ENCODE peak calls at places on chromosomes 12 and 14, in nine cellular contexts. C is cerebellar cortex; E is T-cell; X is IMR-90; M is GM23248; N is stimulated activated CD4-positive, alpha-beta T cell treated with anti-CD3 and anti-CD28 coated beads, Interleukin-4, amount 100 ng/mL, for 48 hours; P is NCI-H1694; B is A549; J is activated CD4-positive, alpha-beta T cell treated with anti-CD3 and anti-CD28 coated beads, Interleukin-2, amount 10 ng/mL, durations not matched to agents 7 days and 5 days. Y is an unnamed sample.

GRCh38 chr12:111635524-111635923 is 36.4 kb upstream of the ATXN2 start:
- DNase-seq in E (no peak), B (no peak), J (no peak), M (peak; percentile 43), X (peak; percentile 40), C (no peak), P (no peak), N (no peak), Y (no peak)

GRCh38 chr12:54416908-54417603 is 2.0 kb downstream of the ITGA5 start:
- DNase-seq in B (no peak), J (no peak), E (no peak), C (no peak), M (peak; percentile 40), X (no peak), N (no peak), P (no peak), Y (no peak)

GRCh38 chr12:115774148-115774905 is 503.2 kb downstream of the MED13L start:
- DNase-seq in E (no peak), P (no peak), M (no peak), X (no peak), J (no peak), N (no peak), B (peak; percentile 24), C (peak; percentile 14), Y (no peak)

GRCh38 chr12:107404981-107405380 is 280.6 kb upstream of the PWP1 start:
- DNase-seq in P (peak; percentile 14), C (peak; percentile 37), M (peak; percentile 65), E (no peak), J (peak; percentile 49), B (peak; percentile 82), N (no peak), X (peak; percentile 36), Y (no peak)

GRCh38 chr14:55451398-55451797 is 11.0 kb upstream of the TBPL2 start:
- DNase-seq in X (peak; percentile 25), M (peak; percentile 30), P (no peak), B (no peak), J (no peak), C (peak; percentile 32), N (no peak), E (no peak), Y (no peak)

GRCh38 chr12:104285740-104286537 is 17.6 kb upstream of the EID3 start:
- DNase-seq in J (no peak), N (no peak), X (peak; percentile 70), M (no peak), P (no peak), B (no peak), E (no peak), C (peak; percentile 32), Y (no peak)

GRCh38 chr12:21788089-21788983 is 13.8 kb upstream of the KCNJ8 start:
- DNase-seq in M (no peak), C (no peak), E (no peak), B (no peak), P (no peak), N (no peak), J (no peak), X (no peak), Y (no peak)

GRCh38 chr12:129036135-129036534 is 182.9 kb downstream of the GLT1D1 start:
- DNase-seq in P (no peak), M (no peak), J (no peak), E (no peak), N (no peak), B (no peak), X (no peak), C (no peak), Y (no peak)

GRCh38 chr14:99347561-99347960 is 75.6 kb upstream of the BCL11B start:
- DNase-seq in E (no peak), J (no peak), M (no peak), C (no peak), N (no peak), X (no peak), P (no peak), B (no peak), Y (no peak)

GRCh38 chr12:111686574-111687105 is 787 bp downstream of the ACAD10 start:
- DNase-seq in J (no peak), N (no peak), P (no peak), M (peak; percentile 64), X (peak; percentile 44), E (no peak), B (peak; percentile 11), C (no peak), Y (no peak)

GRCh38 chr12:108104657-108105056 is 24.4 kb upstream of the WSCD2 start:
- DNase-seq in J (no peak), X (no peak), M (no peak), N (no peak), E (no peak), P (no peak), B (no peak), C (no peak), Y (no peak)

GRCh38 chr14:99389171-99389826 is 91.4 kb downstream of the SETD3 start:
- DNase-seq in X (peak; percentile 10), C (peak; percentile 9), B (peak; percentile 60), P (peak; percentile 21), N (peak; percentile 46), E (peak; percentile 15), J (no peak), M (peak; percentile 57), Y (no peak)

GRCh38 chr12:12803186-12803585 is 10.0 kb upstream of the DDX47 start:
- DNase-seq in E (no peak), N (no peak), M (peak; percentile 95), J (peak; percentile 64), P (no peak), B (peak; percentile 98), C (no peak), X (peak; percentile 86), Y (peak; percentile 92)

GRCh38 chr12:120483621-120484020 is 12.3 kb upstream of the DYNLL1 start:
- DNase-seq in M (no peak), N (no peak), J (no peak), P (no peak), B (no peak), E (no peak), C (no peak), X (no peak), Y (no peak)

GRCh38 chr12:112843272-112843671 is 51.7 kb downstream of the RPH3A start:
- DNase-seq in J (no peak), C (peak; percentile 34), B (peak; percentile 30), M (no peak), E (no peak), N (no peak), X (no peak), P (peak; percentile 92), Y (no peak)

GRCh38 chr14:36450550-36450949 is 69.5 kb downstream of the NKX2-1 start:
- DNase-seq in N (no peak), X (no peak), C (no peak), J (no peak), E (no peak), M (no peak), B (peak; percentile 25), P (no peak), Y (no peak)

GRCh38 chr14:49946320-49947141 is 53.6 kb downstream of the ARF6 start:
- DNase-seq in X (peak; percentile 68), B (peak; percentile 76), M (peak; percentile 80), P (peak; percentile 95), J (peak; percentile 45), C (peak; percentile 83), N (no peak), E (peak; percentile 16), Y (no peak)

GRCh38 chr14:74574092-74574438 is 38.0 kb downstream of the LTBP2 start:
- DNase-seq in N (no peak), X (no peak), P (no peak), C (no peak), B (no peak), J (peak; percentile 18), E (no peak), M (no peak), Y (no peak)

GRCh38 chr12:64568313-64568712 is 42.0 kb upstream of the RASSF3 start:
- DNase-seq in X (no peak), N (no peak), E (no peak), B (no peak), P (no peak), J (no peak), C (no peak), M (no peak), Y (no peak)

GRCh38 chr12:91370086-91370868 is 187.7 kb upstream of the DCN start:
- DNase-seq in M (no peak), B (no peak), E (no peak), N (no peak), C (no peak), J (no peak), P (no peak), X (no peak), Y (no peak)

GRCh38 chr12:101781834-101782543 is 42.7 kb upstream of the SYCP3 start:
- DNase-seq in N (no peak), B (no peak), P (no peak), X (peak; percentile 76), E (no peak), M (peak; percentile 77), J (no peak), C (no peak), Y (no peak)

GRCh38 chr14:74491952-74492351 is 1.2 kb downstream of the NPC2 start:
- DNase-seq in J (peak; percentile 22), M (peak; percentile 64), C (peak; percentile 48), B (peak; percentile 59), N (no peak), E (no peak), X (peak; percentile 40), P (no peak), Y (peak; percentile 27)

GRCh38 chr14:39488600-39488999 is 56.4 kb upstream of the FBXO33 start:
- DNase-seq in P (no peak), M (peak; percentile 43), C (peak; percentile 10), X (peak; percentile 12), E (no peak), N (no peak), B (no peak), J (no peak), Y (no peak)

GRCh38 chr14:50018236-50019210 is 97.8 kb downstream of the VCPKMT start:
- DNase-seq in X (peak; percentile 80), N (no peak), B (peak; percentile 41), C (peak; percentile 87), M (peak; percentile 63), P (no peak), E (no peak), J (no peak), Y (no peak)

GRCh38 chr14:100592461-100592871 is 5.2 kb upstream of the BEGAIN start:
- DNase-seq in M (no peak), X (no peak), E (no peak), J (no peak), N (no peak), C (no peak), B (no peak), P (no peak), Y (peak; percentile 0)